ENCODE peak calls at places on chromosomes 12 and 14, in ten cellular contexts. A is choroid plexus epithelial cell, I is kidney, R is lower leg skin, O is tibial nerve, V is A549, Z is GM23338, M is lower lobe of right lung, F is endothelial cell of umbilical vein, W is PC-3. J is an unnamed sample.

GRCh38 chr14:84254205-84254788 is 1275.6 kb upstream of the FLRT2 start:
- DNase-seq in A (peak; percentile 50), I (no peak), R (no peak), O (no peak), V (no peak), Z (peak; percentile 34), M (no peak), F (peak; percentile 96), W (no peak), J (no peak)

GRCh38 chr12:115870527-115870926 is 407.0 kb downstream of the MED13L start:
- DNase-seq in A (no peak), I (no peak), R (no peak), O (no peak), V (no peak), Z (no peak), M (no peak), F (no peak), W (peak; percentile 27), J (no peak)

GRCh38 chr14:63881926-63882325 is 29.1 kb downstream of the SYNE2 start:
- DNase-seq in A (no peak), I (no peak), R (no peak), O (no peak), V (no peak), Z (no peak), M (no peak), F (no peak), W (no peak), J (no peak)

GRCh38 chr12:107374136-107374535 is 280.8 kb upstream of the CRY1 start:
- DNase-seq in A (no peak), I (no peak), R (no peak), O (no peak), V (no peak), Z (no peak), M (no peak), F (no peak), W (no peak), J (no peak)

GRCh38 chr14:105986896-105987284 is 460.5 kb downstream of the TMEM121 start:
- DNase-seq in A (no peak), I (no peak), R (no peak), O (no peak), V (no peak), Z (no peak), M (no peak), F (no peak), W (no peak), J (no peak)

GRCh38 chr14:93525691-93526451 is 95.1 kb downstream of the UNC79 start:
- DNase-seq in A (peak; percentile 1), I (no peak), R (no peak), O (no peak), V (no peak), Z (peak; percentile 30), M (no peak), F (no peak), W (peak; percentile 55), J (peak; percentile 69)

GRCh38 chr12:13375583-13376413 is 179.3 kb downstream of the EMP1 start:
- DNase-seq in A (no peak), I (no peak), R (no peak), O (no peak), V (no peak), Z (no peak), M (no peak), F (no peak), W (peak; percentile 73), J (no peak)

GRCh38 chr12:113403435-113404415 is at the start of gene SDS:
- DNase-seq in A (peak; percentile 74), I (no peak), R (no peak), O (peak; percentile 35), V (no peak), Z (no peak), M (no peak), F (peak; percentile 43), W (peak; percentile 28), J (no peak)

GRCh38 chr12:57475271-57476161 is 4.2 kb downstream of the ARHGAP9 start:
- DNase-seq in A (peak; percentile 52), I (peak; percentile 82), R (no peak), O (no peak), V (no peak), Z (peak; percentile 69), M (no peak), F (no peak), W (no peak), J (no peak)

GRCh38 chr12:4939418-4940023 is 29.8 kb downstream of the KCNA1 start:
- DNase-seq in A (no peak), I (no peak), R (no peak), O (no peak), V (no peak), Z (peak; percentile 6), M (no peak), F (no peak), W (no peak), J (no peak)

GRCh38 chr12:101172316-101172715 is 37.7 kb downstream of the SLC5A8 start:
- DNase-seq in A (peak; percentile 18), I (no peak), R (no peak), O (no peak), V (no peak), Z (peak; percentile 86), M (no peak), F (no peak), W (no peak), J (peak; percentile 1)

GRCh38 chr14:88004637-88005036 is 298 bp upstream of the GPR65 start:
- DNase-seq in A (no peak), I (no peak), R (no peak), O (no peak), V (no peak), Z (no peak), M (no peak), F (no peak), W (no peak), J (no peak)

GRCh38 chr14:88005978-88006851 is 1.3 kb downstream of the GPR65 start:
- DNase-seq in A (no peak), I (no peak), R (no peak), O (no peak), V (no peak), Z (no peak), M (peak; percentile 47), F (no peak), W (no peak), J (no peak)

GRCh38 chr14:88007608-88008007 is 2.7 kb downstream of the GPR65 start:
- DNase-seq in A (no peak), I (no peak), R (no peak), O (no peak), V (no peak), Z (no peak), M (no peak), F (no peak), W (no peak), J (no peak)

GRCh38 chr14:88002421-88002820 is 2.5 kb upstream of the GPR65 start:
- DNase-seq in A (no peak), I (no peak), R (no peak), O (no peak), V (no peak), Z (no peak), M (no peak), F (no peak), W (no peak), J (no peak)

GRCh38 chr14:88005050-88005481 is at the start of gene GPR65:
- DNase-seq in A (peak; percentile 48), I (no peak), R (no peak), O (no peak), V (no peak), Z (no peak), M (no peak), F (no peak), W (no peak), J (no peak)
- H3K4me3 ChIP-seq in A (no peak within 1 kb of the TSS), I (peak within 1 kb of the TSS; percentile 23), R (no peak within 1 kb of the TSS), O (peak within 1 kb of the TSS; percentile 19), V (no peak within 1 kb of the TSS), Z (no peak within 1 kb of the TSS), M (peak within 1 kb of the TSS; percentile 37), F (no peak within 1 kb of the TSS), W (no peak within 1 kb of the TSS), J (no peak within 1 kb of the TSS)

GRCh38 chr14:35140718-35141581 is 18.6 kb downstream of the PRORP start:
- DNase-seq in A (peak; percentile 55), I (no peak), R (no peak), O (no peak), V (no peak), Z (peak; percentile 31), M (no peak), F (peak; percentile 51), W (peak; percentile 61), J (no peak)
- TF ChIP-seq CTCF in A (peak; percentile 33), I (peak; percentile 50), R (no peak), O (peak; percentile 62), V (peak; percentile 31), Z (no peak), M (peak; percentile 54), F (no peak), W (peak; percentile 73), J (no peak)

GRCh38 chr14:24481622-24482324 is 26.3 kb downstream of the CMA1 start:
- DNase-seq in A (peak; percentile 33), I (no peak), R (no peak), O (no peak), V (peak; percentile 80), Z (peak; percentile 92), M (peak; percentile 59), F (peak; percentile 31), W (peak; percentile 46), J (peak; percentile 35)

DNA sequence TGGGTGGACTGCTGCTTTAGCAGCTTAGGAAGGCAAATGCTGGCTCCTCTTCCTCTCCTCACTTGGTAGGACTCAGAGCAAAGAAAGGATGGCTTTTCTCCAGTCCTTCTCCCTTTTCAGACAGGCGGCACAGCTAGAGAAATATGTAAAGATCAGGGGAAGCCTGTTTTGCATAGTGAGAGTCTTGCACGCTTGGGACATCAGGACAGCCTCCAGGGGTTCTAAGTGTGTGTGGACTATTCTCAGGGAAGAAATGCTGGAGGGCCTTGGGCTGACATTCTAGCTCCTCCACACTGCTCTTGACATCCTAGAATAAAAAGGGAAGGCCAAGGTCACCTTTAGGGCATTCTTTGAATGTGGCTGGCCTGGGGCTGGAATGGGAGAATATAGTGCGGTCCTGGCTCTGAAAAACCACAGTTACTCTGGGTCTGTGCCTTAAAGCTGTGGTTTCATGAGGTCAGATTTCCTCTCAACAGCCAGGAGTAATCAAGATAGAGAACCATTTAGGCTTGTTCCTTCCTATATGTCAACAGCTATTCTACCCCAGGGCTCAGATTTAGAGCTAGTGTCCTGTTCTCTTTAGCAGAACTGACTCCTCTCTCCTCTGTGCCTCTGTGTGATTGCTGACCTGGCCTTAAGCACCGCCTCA is 24.3 kb downstream of the CMA1 start:
- DNase-seq in A (peak; percentile 10), I (no peak), R (no peak), O (no peak), V (no peak), Z (no peak), M (no peak), F (no peak), W (peak; percentile 12), J (no peak)
- H3K4me3 ChIP-seq in A (no peak overlapping the region), I (no peak overlapping the region), R (no peak overlapping the region), O (no peak overlapping the region), V (no peak overlapping the region), Z (no peak overlapping the region), M (no peak overlapping the region), F (no peak overlapping the region), W (no peak overlapping the region), J (no peak overlapping the region)

DNA sequence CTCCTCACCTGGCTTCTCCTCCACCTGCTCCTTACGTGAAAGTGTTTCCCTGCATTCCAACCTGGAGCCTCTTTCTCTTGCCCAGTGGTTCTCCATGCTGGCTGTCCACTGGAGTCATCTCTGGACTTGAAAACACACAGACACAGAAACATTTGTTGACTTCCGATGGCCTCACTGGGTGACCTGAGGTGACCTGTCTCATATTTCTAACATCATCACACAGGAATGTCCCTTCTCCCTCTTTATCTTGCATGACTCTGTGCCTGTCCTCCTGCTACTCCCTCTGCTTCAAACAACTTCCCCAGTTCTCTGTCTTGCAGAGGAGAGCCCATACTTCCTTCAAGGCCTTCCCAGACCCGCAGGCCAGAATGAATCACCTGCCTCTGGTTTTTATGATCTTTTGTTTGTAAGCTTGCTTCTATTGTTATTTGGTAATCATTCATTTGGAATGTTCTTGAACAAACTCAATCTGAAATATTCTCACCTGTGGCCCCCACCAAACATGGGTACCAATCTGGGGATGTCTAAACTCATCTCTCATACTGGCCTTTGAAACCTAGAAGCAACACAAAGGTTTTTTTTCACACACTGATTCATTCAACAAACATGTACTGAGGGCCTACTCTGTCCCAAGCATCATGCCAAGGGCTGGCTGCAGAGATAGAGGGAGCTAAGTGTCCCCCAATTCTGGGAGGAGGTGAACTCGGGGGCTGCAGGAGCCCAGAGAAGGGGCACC is 9.7 kb upstream of the RIN3 start:
- DNase-seq in A (peak; percentile 40), I (no peak), R (peak; percentile 45), O (no peak), V (peak; percentile 96), Z (no peak), M (no peak), F (peak; percentile 16), W (peak; percentile 95), J (peak; percentile 92)
- TF ChIP-seq CTCF in A (no peak), I (no peak), R (no peak), O (no peak), V (peak; percentile 13), Z (no peak), M (no peak), F (no peak), W (no peak), J (no peak)

J was measured in bronchial epithelial cell.